ENCODE peak calls at places on chromosomes 11 and 22, in eight cellular contexts. One of them, this sample, is unnamed.

GRCh38 chr22:32528984-32529982 is 54.7 kb downstream of the FBXO7 start:
- DNase-seq in CD4-positive, alpha-beta T cell: peak
- DNase-seq in keratinocyte: peak
- DNase-seq in tibial nerve: peak
- DNase-seq in CD8-positive, alpha-beta memory T cell: peak
- DNase-seq in coronary artery: peak
- DNase-seq in IMR-90: peak
- DNase-seq in heart left ventricle: peak
- DNase-seq in this sample: peak

GRCh38 chr22:28799125-28799833 is 1.1 kb downstream of the XBP1 start:
- DNase-seq in CD4-positive, alpha-beta T cell: no peak
- DNase-seq in keratinocyte: no peak
- DNase-seq in tibial nerve: peak
- DNase-seq in CD8-positive, alpha-beta memory T cell: peak
- DNase-seq in coronary artery: peak
- DNase-seq in IMR-90: peak
- DNase-seq in heart left ventricle: no peak
- DNase-seq in this sample: no peak

GRCh38 chr11:129987950-129988349 is 14.7 kb downstream of the PRDM10 start:
- DNase-seq in CD4-positive, alpha-beta T cell: no peak
- DNase-seq in keratinocyte: no peak
- DNase-seq in tibial nerve: no peak
- DNase-seq in CD8-positive, alpha-beta memory T cell: no peak
- DNase-seq in coronary artery: no peak
- DNase-seq in IMR-90: no peak
- DNase-seq in heart left ventricle: no peak
- DNase-seq in this sample: no peak

GRCh38 chr11:22778642-22779041 is 51.0 kb downstream of the SVIP start:
- DNase-seq in CD4-positive, alpha-beta T cell: no peak
- DNase-seq in keratinocyte: no peak
- DNase-seq in tibial nerve: no peak
- DNase-seq in CD8-positive, alpha-beta memory T cell: no peak
- DNase-seq in coronary artery: no peak
- DNase-seq in IMR-90: no peak
- DNase-seq in heart left ventricle: no peak
- DNase-seq in this sample: no peak

GRCh38 chr11:93236741-93237675 is 39.2 kb upstream of the SLC36A4 start:
- DNase-seq in CD4-positive, alpha-beta T cell: no peak
- DNase-seq in keratinocyte: no peak
- DNase-seq in tibial nerve: peak
- DNase-seq in CD8-positive, alpha-beta memory T cell: no peak
- DNase-seq in coronary artery: no peak
- DNase-seq in IMR-90: peak
- DNase-seq in heart left ventricle: no peak
- DNase-seq in this sample: no peak

GRCh38 chr11:48210052-48210451 is 6.6 kb upstream of the OR4B1 start:
- DNase-seq in CD4-positive, alpha-beta T cell: no peak
- DNase-seq in keratinocyte: no peak
- DNase-seq in tibial nerve: no peak
- DNase-seq in CD8-positive, alpha-beta memory T cell: no peak
- DNase-seq in coronary artery: no peak
- DNase-seq in IMR-90: peak
- DNase-seq in heart left ventricle: no peak
- DNase-seq in this sample: no peak

GRCh38 chr22:26734339-26735018 is 77.1 kb downstream of the MIAT start:
- DNase-seq in CD4-positive, alpha-beta T cell: no peak
- DNase-seq in keratinocyte: no peak
- DNase-seq in tibial nerve: no peak
- DNase-seq in CD8-positive, alpha-beta memory T cell: no peak
- DNase-seq in coronary artery: no peak
- DNase-seq in IMR-90: no peak
- DNase-seq in heart left ventricle: no peak
- DNase-seq in this sample: no peak

GRCh38 chr22:41983516-41983915 is 14.3 kb downstream of the SEPTIN3 start:
- DNase-seq in CD4-positive, alpha-beta T cell: no peak
- DNase-seq in keratinocyte: no peak
- DNase-seq in tibial nerve: no peak
- DNase-seq in CD8-positive, alpha-beta memory T cell: no peak
- DNase-seq in coronary artery: no peak
- DNase-seq in IMR-90: no peak
- DNase-seq in heart left ventricle: no peak
- DNase-seq in this sample: no peak

GRCh38 chr22:31089101-31090100 is 8.3 kb downstream of the SMTN start:
- DNase-seq in CD4-positive, alpha-beta T cell: no peak
- DNase-seq in keratinocyte: no peak
- DNase-seq in tibial nerve: no peak
- DNase-seq in CD8-positive, alpha-beta memory T cell: peak
- DNase-seq in coronary artery: peak
- DNase-seq in IMR-90: no peak
- DNase-seq in heart left ventricle: peak
- DNase-seq in this sample: peak

DNA sequence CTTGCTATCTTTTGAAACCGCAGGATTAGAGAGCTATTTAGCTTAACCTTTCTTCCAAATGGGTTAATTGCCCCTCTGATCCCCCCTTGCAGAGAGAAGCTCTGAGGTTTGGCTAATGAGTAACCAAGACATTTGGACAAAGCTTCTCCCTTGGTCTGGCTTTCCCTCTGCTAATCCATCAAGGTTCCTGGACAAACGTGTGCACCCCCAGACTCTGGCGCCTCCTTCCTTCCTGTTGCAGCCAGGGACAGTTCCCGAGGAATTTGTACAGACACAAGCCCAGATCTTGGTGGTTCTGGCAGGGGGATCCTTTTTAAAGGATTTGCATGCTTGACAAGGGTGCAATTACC is 1.6 kb downstream of the KIAA1671 start:
- DNase-seq in CD4-positive, alpha-beta T cell: no peak
- DNase-seq in keratinocyte: no peak
- DNase-seq in tibial nerve: no peak
- DNase-seq in CD8-positive, alpha-beta memory T cell: no peak
- DNase-seq in coronary artery: no peak
- DNase-seq in IMR-90: no peak
- DNase-seq in heart left ventricle: no peak
- DNase-seq in this sample: no peak
- H3K27ac ChIP-seq in CD4-positive, alpha-beta T cell: no peak
- H3K27ac ChIP-seq in keratinocyte: peak
- H3K27ac ChIP-seq in tibial nerve: no peak
- H3K27ac ChIP-seq in CD8-positive, alpha-beta memory T cell: no peak
- H3K27ac ChIP-seq in coronary artery: peak
- H3K27ac ChIP-seq in IMR-90: no peak
- H3K27ac ChIP-seq in heart left ventricle: peak
- H3K27ac ChIP-seq in this sample: no peak

DNA sequence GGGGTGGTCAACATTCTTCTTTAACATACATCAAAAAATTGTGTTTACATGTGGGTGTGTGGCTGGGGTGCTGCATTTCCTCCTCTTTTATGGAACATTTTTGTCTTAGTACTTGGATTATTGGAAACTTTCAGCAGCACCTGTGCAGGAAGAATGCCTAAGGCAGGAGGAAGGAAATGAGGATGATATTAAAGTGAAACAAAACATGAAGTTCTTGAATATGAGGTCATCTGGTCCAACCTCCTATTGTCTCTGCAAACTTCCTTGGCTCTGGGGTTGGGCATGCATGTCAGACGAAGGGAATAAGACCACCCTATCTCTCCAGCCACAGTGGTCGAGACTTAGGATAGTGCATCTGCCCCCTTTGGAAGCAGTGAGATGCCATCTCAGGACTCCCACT is 20.6 kb upstream of the OR9Q1 start:
- DNase-seq in CD4-positive, alpha-beta T cell: no peak
- DNase-seq in keratinocyte: no peak
- DNase-seq in tibial nerve: no peak
- DNase-seq in CD8-positive, alpha-beta memory T cell: no peak
- DNase-seq in coronary artery: no peak
- DNase-seq in IMR-90: no peak
- DNase-seq in heart left ventricle: no peak
- DNase-seq in this sample: no peak
- H3K27ac ChIP-seq in CD4-positive, alpha-beta T cell: no peak
- H3K27ac ChIP-seq in keratinocyte: no peak
- H3K27ac ChIP-seq in tibial nerve: no peak
- H3K27ac ChIP-seq in CD8-positive, alpha-beta memory T cell: no peak
- H3K27ac ChIP-seq in coronary artery: no peak
- H3K27ac ChIP-seq in IMR-90: no peak
- H3K27ac ChIP-seq in heart left ventricle: peak
- H3K27ac ChIP-seq in this sample: no peak

GRCh38 chr11:123585206-123585605 is 69.2 kb downstream of the SCN3B start:
- DNase-seq in CD4-positive, alpha-beta T cell: no peak
- DNase-seq in keratinocyte: no peak
- DNase-seq in tibial nerve: no peak
- DNase-seq in CD8-positive, alpha-beta memory T cell: no peak
- DNase-seq in coronary artery: no peak
- DNase-seq in IMR-90: no peak
- DNase-seq in heart left ventricle: no peak
- DNase-seq in this sample: no peak
- H3K27ac ChIP-seq in CD4-positive, alpha-beta T cell: no peak
- H3K27ac ChIP-seq in keratinocyte: no peak
- H3K27ac ChIP-seq in tibial nerve: no peak
- H3K27ac ChIP-seq in CD8-positive, alpha-beta memory T cell: no peak
- H3K27ac ChIP-seq in coronary artery: no peak
- H3K27ac ChIP-seq in IMR-90: no peak
- H3K27ac ChIP-seq in heart left ventricle: no peak
- H3K27ac ChIP-seq in this sample: no peak

DNA sequence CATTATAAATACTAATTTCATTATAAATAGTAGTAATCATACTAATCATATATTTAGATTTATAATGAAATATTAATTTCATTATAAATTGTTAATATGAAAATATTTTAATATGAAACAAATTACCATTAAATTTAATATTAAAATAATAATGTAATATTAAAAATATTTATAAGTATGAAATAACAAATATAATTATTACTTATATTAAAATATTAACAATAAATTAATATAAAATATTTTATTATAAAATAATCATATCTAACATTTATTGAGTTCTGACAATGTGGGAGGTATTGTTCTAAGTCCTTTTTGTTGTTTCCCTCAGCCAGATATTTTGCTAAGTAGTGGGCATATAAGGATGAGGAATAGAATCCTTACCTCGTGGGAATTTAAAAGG is 1341.4 kb downstream of the LRRC4C start:
- DNase-seq in CD4-positive, alpha-beta T cell: no peak
- DNase-seq in keratinocyte: no peak
- DNase-seq in tibial nerve: no peak
- DNase-seq in CD8-positive, alpha-beta memory T cell: no peak
- DNase-seq in coronary artery: no peak
- DNase-seq in IMR-90: no peak
- DNase-seq in heart left ventricle: no peak
- DNase-seq in this sample: no peak
- H3K27ac ChIP-seq in CD4-positive, alpha-beta T cell: no peak
- H3K27ac ChIP-seq in keratinocyte: no peak
- H3K27ac ChIP-seq in tibial nerve: no peak
- H3K27ac ChIP-seq in CD8-positive, alpha-beta memory T cell: no peak
- H3K27ac ChIP-seq in coronary artery: no peak
- H3K27ac ChIP-seq in IMR-90: no peak
- H3K27ac ChIP-seq in heart left ventricle: no peak
- H3K27ac ChIP-seq in this sample: no peak

GRCh38 chr11:91691872-91692271 is 532.7 kb upstream of the FAT3 start:
- DNase-seq in CD4-positive, alpha-beta T cell: no peak
- DNase-seq in keratinocyte: no peak
- DNase-seq in tibial nerve: no peak
- DNase-seq in CD8-positive, alpha-beta memory T cell: no peak
- DNase-seq in coronary artery: no peak
- DNase-seq in IMR-90: no peak
- DNase-seq in heart left ventricle: no peak
- DNase-seq in this sample: no peak

GRCh38 chr11:91688672-91689071 is 535.9 kb upstream of the FAT3 start:
- DNase-seq in CD4-positive, alpha-beta T cell: no peak
- DNase-seq in keratinocyte: no peak
- DNase-seq in tibial nerve: no peak
- DNase-seq in CD8-positive, alpha-beta memory T cell: no peak
- DNase-seq in coronary artery: no peak
- DNase-seq in IMR-90: no peak
- DNase-seq in heart left ventricle: no peak
- DNase-seq in this sample: no peak

DNA sequence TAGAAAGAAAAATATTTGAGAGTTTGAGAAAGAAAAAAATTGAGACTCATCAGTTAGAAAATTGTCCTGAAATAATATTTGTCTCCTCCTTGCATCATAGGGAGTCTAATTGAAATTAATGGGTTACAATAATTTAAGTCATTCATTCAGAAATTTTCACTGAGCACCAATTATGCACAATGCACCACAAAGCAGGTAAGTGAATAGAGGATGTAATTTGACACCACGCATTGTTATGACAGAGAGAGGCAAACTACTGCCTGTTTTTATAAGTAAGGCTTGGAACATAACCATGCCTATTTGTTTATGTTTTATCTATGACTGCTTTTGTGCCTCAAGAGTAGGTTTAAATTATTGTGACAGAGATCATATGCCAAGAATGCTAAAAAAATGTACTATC is 537.9 kb upstream of the FAT3 start:
- DNase-seq in CD4-positive, alpha-beta T cell: no peak
- DNase-seq in keratinocyte: no peak
- DNase-seq in tibial nerve: no peak
- DNase-seq in CD8-positive, alpha-beta memory T cell: no peak
- DNase-seq in coronary artery: no peak
- DNase-seq in IMR-90: no peak
- DNase-seq in heart left ventricle: no peak
- DNase-seq in this sample: no peak
- H3K27ac ChIP-seq in CD4-positive, alpha-beta T cell: no peak
- H3K27ac ChIP-seq in keratinocyte: no peak
- H3K27ac ChIP-seq in tibial nerve: no peak
- H3K27ac ChIP-seq in CD8-positive, alpha-beta memory T cell: no peak
- H3K27ac ChIP-seq in coronary artery: no peak
- H3K27ac ChIP-seq in IMR-90: no peak
- H3K27ac ChIP-seq in heart left ventricle: no peak
- H3K27ac ChIP-seq in this sample: no peak

GRCh38 chr22:36469094-36469710 is 12.2 kb downstream of the TXN2 start:
- DNase-seq in CD4-positive, alpha-beta T cell: no peak
- DNase-seq in keratinocyte: no peak
- DNase-seq in tibial nerve: no peak
- DNase-seq in CD8-positive, alpha-beta memory T cell: no peak
- DNase-seq in coronary artery: peak
- DNase-seq in IMR-90: no peak
- DNase-seq in heart left ventricle: no peak
- DNase-seq in this sample: no peak
- H3K27ac ChIP-seq in CD4-positive, alpha-beta T cell: no peak
- H3K27ac ChIP-seq in keratinocyte: no peak
- H3K27ac ChIP-seq in tibial nerve: no peak
- H3K27ac ChIP-seq in CD8-positive, alpha-beta memory T cell: no peak
- H3K27ac ChIP-seq in coronary artery: peak
- H3K27ac ChIP-seq in IMR-90: peak
- H3K27ac ChIP-seq in heart left ventricle: peak
- H3K27ac ChIP-seq in this sample: no peak